ENCODE peak calls at places on chromosome 3, in four cellular contexts. One of them, this sample, is unnamed.

GRCh38 chr3:150577854-150578253 is 25.3 kb upstream of the SELENOT start:
- DNase-seq in stimulated activated CD4-positive, alpha-beta T cell treated with anti-CD3 and anti-CD28 coated beads, Interleukin-4, amount 100 ng/mL, for 1 hour: no peak
- DNase-seq in sigmoid colon: no peak
- DNase-seq in OCI-M1: no peak
- DNase-seq in this sample: peak; percentile 26

GRCh38 chr3:59040902-59041301 is 8.9 kb downstream of the CFAP20DC start:
- DNase-seq in stimulated activated CD4-positive, alpha-beta T cell treated with anti-CD3 and anti-CD28 coated beads, Interleukin-4, amount 100 ng/mL, for 1 hour: no peak
- DNase-seq in sigmoid colon: no peak
- DNase-seq in OCI-M1: no peak
- DNase-seq in this sample: no peak

GRCh38 chr3:143348486-143349327 is 229.1 kb downstream of the CHST2 start:
- DNase-seq in stimulated activated CD4-positive, alpha-beta T cell treated with anti-CD3 and anti-CD28 coated beads, Interleukin-4, amount 100 ng/mL, for 1 hour: no peak
- DNase-seq in sigmoid colon: no peak
- DNase-seq in OCI-M1: peak; percentile 50
- DNase-seq in this sample: no peak

GRCh38 chr3:121063628-121064027 is 155.6 kb downstream of the STXBP5L start:
- DNase-seq in stimulated activated CD4-positive, alpha-beta T cell treated with anti-CD3 and anti-CD28 coated beads, Interleukin-4, amount 100 ng/mL, for 1 hour: no peak
- DNase-seq in sigmoid colon: no peak
- DNase-seq in OCI-M1: no peak
- DNase-seq in this sample: no peak

GRCh38 chr3:122911901-122912300 is 115.7 kb downstream of the SEMA5B start:
- DNase-seq in stimulated activated CD4-positive, alpha-beta T cell treated with anti-CD3 and anti-CD28 coated beads, Interleukin-4, amount 100 ng/mL, for 1 hour: no peak
- DNase-seq in sigmoid colon: no peak
- DNase-seq in OCI-M1: no peak
- DNase-seq in this sample: no peak

GRCh38 chr3:125032100-125032643 is 23.6 kb downstream of the HEG1 start:
- DNase-seq in stimulated activated CD4-positive, alpha-beta T cell treated with anti-CD3 and anti-CD28 coated beads, Interleukin-4, amount 100 ng/mL, for 1 hour: no peak
- DNase-seq in sigmoid colon: no peak
- DNase-seq in OCI-M1: no peak
- DNase-seq in this sample: no peak

GRCh38 chr3:37619568-37619967 is 242.1 kb upstream of the CTDSPL start:
- DNase-seq in stimulated activated CD4-positive, alpha-beta T cell treated with anti-CD3 and anti-CD28 coated beads, Interleukin-4, amount 100 ng/mL, for 1 hour: no peak
- DNase-seq in sigmoid colon: no peak
- DNase-seq in OCI-M1: no peak
- DNase-seq in this sample: no peak

GRCh38 chr3:45947361-45947760 is 4.1 kb downstream of the CXCR6 start:
- DNase-seq in stimulated activated CD4-positive, alpha-beta T cell treated with anti-CD3 and anti-CD28 coated beads, Interleukin-4, amount 100 ng/mL, for 1 hour: no peak
- DNase-seq in sigmoid colon: no peak
- DNase-seq in OCI-M1: no peak
- DNase-seq in this sample: peak; percentile 32

GRCh38 chr3:133038089-133038730 is at the start of gene TMEM108:
- DNase-seq in stimulated activated CD4-positive, alpha-beta T cell treated with anti-CD3 and anti-CD28 coated beads, Interleukin-4, amount 100 ng/mL, for 1 hour: peak; percentile 20
- DNase-seq in sigmoid colon: peak; percentile 88
- DNase-seq in OCI-M1: peak; percentile 93
- DNase-seq in this sample: peak; percentile 84

This sample was measured in H4.